ENCODE peak calls at places on chromosomes 2 and 18, in four cellular contexts. Y is heart right ventricle, M is brain microvascular endothelial cell, G is mammary epithelial cell. J is an unnamed sample.

GRCh38 chr2:35454966-35455638 is 900.5 kb upstream of the CRIM1 start:
- DNase-seq in Y (no peak), M (peak; percentile 22), G (peak; percentile 67), J (no peak)

GRCh38 chr18:55477537-55478300 is 110.3 kb downstream of the TCF4 start:
- DNase-seq in Y (no peak), M (no peak), G (peak; percentile 65), J (no peak)

GRCh38 chr2:221969087-221969829 is 329.5 kb downstream of the PAX3 start:
- DNase-seq in Y (no peak), M (peak; percentile 52), G (peak; percentile 23), J (no peak)

GRCh38 chr2:29582062-29582461 is 339.3 kb downstream of the ALK start:
- DNase-seq in Y (no peak), M (no peak), G (no peak), J (no peak)

GRCh38 chr2:40062381-40062780 is 283.3 kb upstream of the THUMPD2 start:
- DNase-seq in Y (no peak), M (no peak), G (no peak), J (no peak)

GRCh38 chr18:25650201-25650941 is 298.4 kb upstream of the ZNF521 start:
- DNase-seq in Y (no peak), M (peak; percentile 94), G (peak; percentile 72), J (no peak)

GRCh38 chr2:95310651-95311050 is 13.5 kb downstream of the KCNIP3 start:
- DNase-seq in Y (no peak), M (no peak), G (no peak), J (no peak)

GRCh38 chr18:32734442-32734841 is 38.4 kb downstream of the KLHL14 start:
- DNase-seq in Y (no peak), M (no peak), G (no peak), J (no peak)

GRCh38 chr2:46855805-46856204 is 59.8 kb downstream of the MCFD2 start:
- DNase-seq in Y (no peak), M (no peak), G (peak; percentile 82), J (no peak)

GRCh38 chr2:46852598-46852997 is 63.0 kb downstream of the MCFD2 start:
- DNase-seq in Y (no peak), M (no peak), G (no peak), J (no peak)

GRCh38 chr2:46856336-46856735 is 59.3 kb downstream of the MCFD2 start:
- DNase-seq in Y (no peak), M (no peak), G (no peak), J (no peak)

GRCh38 chr2:46852124-46852523 is 63.5 kb downstream of the MCFD2 start:
- DNase-seq in Y (no peak), M (no peak), G (no peak), J (no peak)

GRCh38 chr2:46854260-46854659 is 61.3 kb downstream of the MCFD2 start:
- DNase-seq in Y (peak; percentile 45), M (no peak), G (no peak), J (no peak)
- H3K27ac ChIP-seq in Y (peak overlapping the region; percentile 81), M (peak overlapping the region; percentile 95), G (peak overlapping the region; percentile 88), J (peak overlapping the region; percentile 77)

GRCh38 chr2:118223487-118224136 is 135.3 kb downstream of the INSIG2 start:
- DNase-seq in Y (no peak), M (no peak), G (no peak), J (no peak)

GRCh38 chr2:118224144-118224887 is 136.0 kb downstream of the INSIG2 start:
- DNase-seq in Y (no peak), M (no peak), G (no peak), J (no peak)

GRCh38 chr2:118224888-118225264 is 136.6 kb downstream of the INSIG2 start:
- DNase-seq in Y (no peak), M (no peak), G (no peak), J (no peak)

GRCh38 chr2:118221952-118222594 is 133.8 kb downstream of the INSIG2 start:
- DNase-seq in Y (peak; percentile 21), M (peak; percentile 78), G (peak; percentile 59), J (no peak)

DNA sequence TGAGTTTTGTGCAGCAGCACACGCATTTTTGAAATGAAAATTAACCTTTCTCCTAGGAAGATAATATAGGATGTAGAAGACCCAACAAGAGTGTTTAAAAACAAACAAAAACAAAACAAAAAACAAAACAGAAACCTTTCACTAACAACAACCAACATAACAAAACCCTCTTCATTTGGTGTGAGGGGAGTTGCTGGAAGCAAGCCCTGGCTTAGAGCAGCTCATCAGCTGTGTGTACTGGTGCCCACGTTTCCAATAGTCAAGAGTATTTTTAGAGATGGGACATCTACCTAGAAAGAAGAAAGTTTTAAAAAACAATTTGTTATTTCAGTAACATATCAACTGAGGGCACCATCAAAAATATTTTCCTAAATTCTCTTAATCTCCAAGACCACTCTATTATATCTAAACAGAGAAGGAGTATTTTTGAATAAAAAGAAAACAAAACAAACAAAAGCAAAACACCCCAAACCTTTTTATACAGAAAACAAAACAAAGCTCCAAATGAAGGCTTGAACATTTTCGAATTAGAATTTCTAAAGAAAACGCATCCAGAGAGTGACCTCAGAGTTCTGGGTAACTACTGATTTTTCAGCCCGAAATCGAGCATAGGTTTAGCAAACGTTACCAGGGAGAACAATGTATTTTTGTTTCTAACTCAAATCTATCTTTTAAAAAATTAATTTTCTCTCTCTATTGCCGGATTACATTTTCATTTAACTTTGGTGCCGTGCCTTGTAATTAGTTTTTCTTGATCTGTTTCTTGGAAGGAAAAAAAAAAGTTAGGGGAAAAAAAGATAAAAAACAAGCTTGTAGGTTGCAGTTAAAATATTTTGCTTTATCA is 134.6 kb downstream of the INSIG2 start:
- DNase-seq in Y (no peak), M (no peak), G (no peak), J (no peak)
- H3K4me3 ChIP-seq in Y (no peak overlapping the region), M (no peak overlapping the region), G (no peak overlapping the region), J (peak overlapping the region; percentile 71)

GRCh38 chr2:201984333-201984732 is 49.3 kb upstream of the FZD7 start:
- DNase-seq in Y (no peak), M (no peak), G (no peak), J (no peak)

GRCh38 chr2:201984800-201985525 is 48.7 kb upstream of the FZD7 start:
- DNase-seq in Y (no peak), M (no peak), G (peak; percentile 44), J (no peak)

GRCh38 chr2:201987426-201987825 is 46.2 kb upstream of the FZD7 start:
- DNase-seq in Y (no peak), M (no peak), G (no peak), J (no peak)

GRCh38 chr2:201983174-201983573 is 50.5 kb upstream of the FZD7 start:
- DNase-seq in Y (no peak), M (no peak), G (no peak), J (no peak)

GRCh38 chr2:201985740-201986735 is 47.6 kb upstream of the FZD7 start:
- DNase-seq in Y (no peak), M (no peak), G (peak; percentile 35), J (no peak)
- H3K27ac ChIP-seq in Y (no peak overlapping the region), M (no peak overlapping the region), G (no peak overlapping the region), J (no peak overlapping the region)

GRCh38 chr2:59425292-59425691 is 1128.2 kb downstream of the BCL11A start:
- DNase-seq in Y (no peak), M (no peak), G (peak; percentile 1), J (no peak)

GRCh38 chr2:59428940-59429339 is 1124.5 kb downstream of the BCL11A start:
- DNase-seq in Y (no peak), M (no peak), G (no peak), J (no peak)

GRCh38 chr2:59427980-59428379 is 1125.5 kb downstream of the BCL11A start:
- DNase-seq in Y (no peak), M (no peak), G (no peak), J (no peak)
- H3K4me3 ChIP-seq in Y (no peak overlapping the region), M (no peak overlapping the region), G (no peak overlapping the region), J (no peak overlapping the region)

GRCh38 chr2:85623991-85624390 is 8.0 kb downstream of the USP39 start:
- DNase-seq in Y (no peak), M (no peak), G (no peak), J (no peak)
- H3K27ac ChIP-seq in Y (no peak overlapping the region), M (no peak overlapping the region), G (no peak overlapping the region), J (no peak overlapping the region)

DNA sequence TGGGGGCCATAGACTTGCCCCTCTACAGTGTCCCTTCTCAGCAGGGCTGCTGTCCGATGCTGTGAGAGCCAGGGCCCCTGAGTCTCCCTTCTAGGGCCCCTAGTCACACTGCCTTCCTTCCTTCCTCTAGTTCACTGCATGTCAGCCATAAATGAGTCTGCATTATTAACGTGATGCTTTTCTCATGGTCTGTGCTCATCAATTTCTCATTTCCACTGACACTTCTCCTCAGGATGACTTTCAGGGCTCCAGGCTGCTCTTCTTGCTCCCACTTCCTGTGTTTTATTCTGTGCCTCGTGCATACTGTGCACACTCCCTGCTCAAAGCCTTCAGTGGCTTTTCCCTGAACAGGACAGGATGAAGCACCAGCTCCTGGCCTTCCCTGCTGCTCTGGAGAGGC is 146.5 kb downstream of the FAM210A start:
- DNase-seq in Y (no peak), M (no peak), G (no peak), J (no peak)
- H3K4me3 ChIP-seq in Y (no peak overlapping the region), M (no peak overlapping the region), G (no peak overlapping the region), J (no peak overlapping the region)

GRCh38 chr2:231047922-231048544 is 8.6 kb upstream of the PSMD1 start:
- DNase-seq in Y (no peak), M (no peak), G (no peak), J (no peak)

GRCh38 chr2:231051116-231051515 is 5.6 kb upstream of the PSMD1 start:
- DNase-seq in Y (no peak), M (no peak), G (no peak), J (no peak)

GRCh38 chr2:231052494-231053451 is 3.9 kb upstream of the PSMD1 start:
- DNase-seq in Y (peak; percentile 72), M (peak; percentile 68), G (peak; percentile 77), J (peak; percentile 21)

GRCh38 chr2:231049286-231050017 is 7.2 kb upstream of the PSMD1 start:
- DNase-seq in Y (no peak), M (no peak), G (no peak), J (no peak)

DNA sequence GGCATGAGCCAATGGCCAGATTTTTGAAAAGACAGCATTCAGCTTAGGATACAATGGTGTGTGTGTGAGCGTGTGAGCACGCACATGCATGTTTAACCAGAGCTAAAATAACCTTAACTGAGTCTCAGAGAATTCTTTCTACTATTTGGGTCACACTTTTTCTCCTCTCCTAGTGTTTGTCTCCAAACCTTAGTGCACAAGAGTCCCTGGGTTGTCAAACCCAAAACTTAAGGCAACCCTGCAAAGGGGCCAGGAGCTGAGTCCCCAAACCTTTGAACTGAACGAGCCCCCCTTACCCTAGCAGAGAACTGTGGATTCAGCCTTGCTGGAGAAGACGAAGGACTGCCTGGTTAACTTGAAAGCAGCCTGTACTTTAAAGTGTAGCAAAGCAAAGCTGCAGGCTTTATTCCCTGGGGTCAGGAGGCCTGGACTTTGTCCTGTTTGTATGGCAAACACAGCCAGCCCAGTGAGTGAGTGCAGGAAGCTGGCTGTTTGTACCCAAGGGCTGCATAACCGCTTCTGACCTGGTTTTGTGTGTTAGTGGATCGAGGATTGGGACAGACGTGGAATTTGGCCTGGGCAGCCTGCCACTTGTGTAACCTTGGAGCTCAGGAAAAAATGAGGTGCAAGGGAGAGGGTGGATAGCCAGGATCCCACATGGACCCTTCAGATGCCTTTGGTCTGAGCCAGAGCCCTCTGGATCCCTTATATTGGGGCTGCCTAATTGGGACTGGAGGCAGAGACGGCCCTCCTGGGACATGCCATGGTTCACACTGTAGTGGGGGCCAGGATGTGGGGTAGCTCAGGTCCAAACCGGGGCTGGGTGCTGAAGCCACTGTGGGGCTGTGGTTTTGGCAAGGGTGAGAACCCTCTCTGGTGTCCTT is 6.4 kb upstream of the PSMD1 start:
- DNase-seq in Y (no peak), M (no peak), G (no peak), J (no peak)
- H3K27ac ChIP-seq in Y (no peak overlapping the region), M (no peak overlapping the region), G (no peak overlapping the region), J (no peak overlapping the region)

J was measured in thoracic aorta.